ENCODE peak calls at places on chromosomes 11 and 22, in eight cellular contexts. U is endodermal cell; J is pancreas; K is fibroblast of lung; N is CD4-positive, alpha-beta T cell; O is psoas muscle; T is hepatocyte; C is heart right ventricle. Q is an unnamed sample.

GRCh38 chr11:9005087-9005486 is 1.3 kb upstream of the NRIP3 start:
- DNase-seq in U (no peak), J (no peak), K (no peak), N (no peak), O (no peak), T (no peak), C (no peak), Q (no peak)

GRCh38 chr11:70717961-70718595 is 319.7 kb downstream of the CTTN start:
- DNase-seq in U (no peak), J (no peak), K (peak), N (no peak), O (peak), T (no peak), C (no peak), Q (no peak)

GRCh38 chr11:126978155-126978554 is 22.4 kb downstream of the KIRREL3 start:
- DNase-seq in U (peak), J (no peak), K (no peak), N (no peak), O (no peak), T (no peak), C (no peak), Q (peak)

GRCh38 chr22:47549741-47550340 is 787.4 kb downstream of the TBC1D22A start:
- DNase-seq in U (no peak), J (no peak), K (no peak), N (no peak), O (no peak), T (no peak), C (no peak), Q (no peak)

GRCh38 chr22:48045369-48045768 is 1282.9 kb downstream of the TBC1D22A start:
- DNase-seq in U (no peak), J (no peak), K (no peak), N (no peak), O (no peak), T (no peak), C (no peak), Q (no peak)

GRCh38 chr11:62030071-62030684 is 62.7 kb upstream of the FTH1 start:
- DNase-seq in U (peak), J (no peak), K (no peak), N (no peak), O (no peak), T (no peak), C (no peak), Q (no peak)

GRCh38 chr11:843818-844692 is 1.4 kb downstream of the TSPAN4 start:
- DNase-seq in U (peak), J (peak), K (peak), N (no peak), O (peak), T (peak), C (peak), Q (peak)

GRCh38 chr11:39374963-39375698 is 2084.3 kb downstream of the LRRC4C start:
- DNase-seq in U (no peak), J (no peak), K (peak), N (no peak), O (no peak), T (peak), C (no peak), Q (peak)

GRCh38 chr11:44149651-44150050 is 54.2 kb downstream of the EXT2 start:
- DNase-seq in U (no peak), J (no peak), K (peak), N (no peak), O (no peak), T (no peak), C (no peak), Q (no peak)

GRCh38 chr11:10305262-10305963 is 540 bp downstream of the ADM start:
- DNase-seq in U (peak), J (no peak), K (peak), N (no peak), O (peak), T (peak), C (no peak), Q (peak)

GRCh38 chr11:17423533-17424310 is 35.3 kb upstream of the KCNJ11 start:
- DNase-seq in U (no peak), J (peak), K (no peak), N (no peak), O (no peak), T (peak), C (no peak), Q (peak)

GRCh38 chr11:17352925-17353227 is 1.3 kb downstream of the NCR3LG1 start:
- DNase-seq in U (peak), J (peak), K (peak), N (peak), O (no peak), T (peak), C (peak), Q (peak)

GRCh38 chr11:70498976-70499801 is 100.9 kb downstream of the CTTN start:
- DNase-seq in U (no peak), J (no peak), K (no peak), N (no peak), O (peak), T (no peak), C (no peak), Q (no peak)

GRCh38 chr22:29139965-29140782 is 65.5 kb upstream of the EMID1 start:
- DNase-seq in U (no peak), J (no peak), K (no peak), N (no peak), O (no peak), T (no peak), C (no peak), Q (no peak)

GRCh38 chr11:255176-255575 is 18.4 kb downstream of the PSMD13 start:
- DNase-seq in U (no peak), J (no peak), K (no peak), N (no peak), O (no peak), T (no peak), C (no peak), Q (no peak)

GRCh38 chr11:75813622-75814039 is 1.4 kb upstream of the UVRAG start:
- DNase-seq in U (no peak), J (no peak), K (peak), N (no peak), O (no peak), T (no peak), C (no peak), Q (no peak)

GRCh38 chr11:16028406-16028805 is 327.9 kb downstream of the SOX6 start:
- DNase-seq in U (no peak), J (no peak), K (peak), N (no peak), O (no peak), T (no peak), C (no peak), Q (no peak)

GRCh38 chr11:129374081-129374992 is 1.3 kb upstream of the BARX2 start:
- DNase-seq in U (peak), J (no peak), K (no peak), N (no peak), O (no peak), T (no peak), C (no peak), Q (no peak)

GRCh38 chr11:21654091-21654490 is 538.8 kb upstream of the ANO5 start:
- DNase-seq in U (no peak), J (no peak), K (no peak), N (no peak), O (no peak), T (no peak), C (no peak), Q (no peak)

GRCh38 chr22:48630444-48630777 is 1197.3 kb downstream of the BRD1 start:
- DNase-seq in U (no peak), J (no peak), K (no peak), N (no peak), O (no peak), T (no peak), C (no peak), Q (no peak)

GRCh38 chr11:108093128-108093904 is 28.1 kb upstream of the ACAT1 start:
- DNase-seq in U (no peak), J (no peak), K (no peak), N (no peak), O (no peak), T (no peak), C (no peak), Q (no peak)

GRCh38 chr22:38262051-38262795 is 10.6 kb downstream of the TMEM184B start:
- DNase-seq in U (peak), J (peak), K (peak), N (peak), O (peak), T (no peak), C (no peak), Q (peak)
- TF ChIP-seq CTCF in U (peak), J (peak), K (peak), N (peak), O (peak), T (peak), C (peak), Q (peak)

GRCh38 chr11:65172600-65172999 is 2.6 kb downstream of the SPDYC start:
- DNase-seq in U (peak), J (peak), K (no peak), N (no peak), O (no peak), T (no peak), C (no peak), Q (no peak)
- TF ChIP-seq CTCF in U (peak), J (no peak), K (no peak), N (no peak), O (no peak), T (no peak), C (no peak), Q (no peak)

GRCh38 chr11:59012942-59013256 is 73.2 kb upstream of the GLYATL1B start:
- DNase-seq in U (no peak), J (peak), K (no peak), N (no peak), O (no peak), T (peak), C (no peak), Q (no peak)
- TF ChIP-seq CTCF in U (no peak), J (no peak), K (no peak), N (no peak), O (no peak), T (no peak), C (no peak), Q (no peak)

GRCh38 chr22:36900880-36901279 is 12.5 kb upstream of the CSF2RB start:
- DNase-seq in U (peak), J (no peak), K (no peak), N (no peak), O (no peak), T (no peak), C (no peak), Q (no peak)

GRCh38 chr22:36907464-36907863 is 6.0 kb upstream of the CSF2RB start:
- DNase-seq in U (no peak), J (no peak), K (no peak), N (no peak), O (no peak), T (no peak), C (no peak), Q (no peak)

GRCh38 chr22:36902143-36902911 is 11.1 kb upstream of the CSF2RB start:
- DNase-seq in U (no peak), J (no peak), K (no peak), N (no peak), O (no peak), T (no peak), C (no peak), Q (no peak)

GRCh38 chr22:36901411-36902142 is 11.9 kb upstream of the CSF2RB start:
- DNase-seq in U (peak), J (no peak), K (no peak), N (no peak), O (no peak), T (no peak), C (no peak), Q (no peak)

DNA sequence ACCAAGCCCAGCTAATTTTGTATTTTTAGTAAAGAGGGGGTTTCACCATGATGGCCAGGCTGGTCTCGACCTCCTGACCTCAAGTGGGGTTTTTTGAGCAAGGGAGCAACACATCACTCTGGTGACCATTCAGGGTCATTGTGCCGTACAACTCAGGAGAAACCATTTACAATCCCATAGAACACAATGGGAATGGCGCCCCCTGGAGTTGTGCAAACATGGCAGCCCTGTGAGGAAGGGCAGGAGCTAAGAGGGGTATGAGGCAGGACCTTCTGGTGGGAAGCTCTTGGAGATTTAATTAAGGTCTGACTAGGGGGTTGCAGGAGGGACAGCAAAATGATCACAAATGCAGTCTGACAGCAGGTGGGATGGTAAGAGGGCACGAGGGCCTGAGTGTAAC is 9.2 kb upstream of the CSF2RB start:
- DNase-seq in U (no peak), J (no peak), K (no peak), N (no peak), O (no peak), T (no peak), C (no peak), Q (no peak)
- TF ChIP-seq CTCF in U (peak), J (no peak), K (no peak), N (no peak), O (no peak), T (no peak), C (no peak), Q (no peak)